ENCODE peak calls at places on chromosomes 5 and 9, in eight cellular contexts. H is fibroblast of lung, S is IMR-90, F is hepatocyte, M is Karpas-422, D is keratinocyte, N is GM23248, R is K562. V is an unnamed sample. For H3K9me3, the result is how much of the 10 kb centered on the place peaks cover.

GRCh38 chr5:136192015-136192525 is 892 bp downstream of the SMIM32 start:
- DNase-seq in F (peak), R (no peak), M (no peak), N (peak), H (no peak), D (no peak), S (no peak), V (no peak)

GRCh38 chr5:170184007-170184687 is 48.6 kb upstream of the C5orf58 start:
- DNase-seq in S (peak), F (peak), M (peak), D (peak), N (peak), R (peak), H (peak), V (peak)

GRCh38 chr9:70901013-70901412 is 220.4 kb downstream of the TRPM3 start:
- DNase-seq in N (no peak), D (no peak), R (no peak), M (no peak), S (no peak), H (no peak), F (no peak), V (no peak)

GRCh38 chr9:116318463-116319271 is 165.1 kb downstream of the PAPPA start:
- DNase-seq in F (peak), H (peak), S (peak), R (no peak), M (no peak), D (no peak), N (peak), V (peak)

GRCh38 chr9:131459056-131459455 is 43.7 kb upstream of the POMT1 start:
- DNase-seq in H (no peak), S (no peak), D (no peak), R (no peak), F (no peak), M (no peak), N (no peak), V (no peak)

GRCh38 chr9:110129460-110129859 is 78.5 kb downstream of the C9orf152 start:
- DNase-seq in N (no peak), F (no peak), M (peak), D (no peak), H (no peak), R (no peak), S (no peak), V (no peak)

GRCh38 chr5:159990506-159990905 is 18.4 kb upstream of the TTC1 start:
- DNase-seq in M (peak), N (peak), F (no peak), H (peak), D (no peak), S (no peak), R (no peak), V (no peak)

GRCh38 chr9:87803623-87804345 is 77.9 kb downstream of the CTSL start:
- DNase-seq in F (no peak), R (peak), M (no peak), D (no peak), H (no peak), S (no peak), N (no peak), V (no peak)

GRCh38 chr5:61298580-61298979 is 33.5 kb upstream of the ZSWIM6 start:
- DNase-seq in D (no peak), S (peak), N (no peak), F (peak), M (no peak), R (no peak), H (peak), V (peak)

GRCh38 chr5:58497956-58498942 is 7.0 kb downstream of the GAPT start:
- DNase-seq in N (peak), F (peak), M (peak), H (peak), S (peak), R (peak), D (no peak), V (peak)

GRCh38 chr5:151570512-151571269 is 20.4 kb downstream of the FAT2 start:
- DNase-seq in F (no peak), R (no peak), D (no peak), N (no peak), S (no peak), M (no peak), H (no peak), V (no peak)

GRCh38 chr9:126700903-126701819 is 87.4 kb downstream of the LMX1B start:
- DNase-seq in S (no peak), F (no peak), M (no peak), N (no peak), R (no peak), H (no peak), D (no peak), V (no peak)

GRCh38 chr5:152274206-152274605 is 130.9 kb downstream of the NMUR2 start:
- DNase-seq in N (no peak), M (no peak), S (no peak), H (no peak), F (no peak), R (no peak), D (no peak), V (no peak)

GRCh38 chr5:181167814-181168488 is 20.6 kb downstream of the OR2V2 start:
- DNase-seq in H (no peak), R (peak), F (peak), S (no peak), M (peak), N (peak), D (no peak), V (no peak)

GRCh38 chr5:181168595-181169118 is 21.3 kb downstream of the OR2V2 start:
- DNase-seq in M (no peak), N (no peak), D (no peak), F (no peak), H (no peak), R (peak), S (no peak), V (no peak)

GRCh38 chr5:181171782-181172181 is 24.4 kb downstream of the OR2V2 start:
- DNase-seq in H (no peak), D (no peak), F (no peak), N (no peak), S (no peak), M (no peak), R (no peak), V (no peak)

GRCh38 chr5:181170996-181171395 is 23.6 kb downstream of the OR2V2 start:
- DNase-seq in S (peak), R (no peak), F (no peak), D (no peak), N (peak), M (no peak), H (no peak), V (peak)

DNA sequence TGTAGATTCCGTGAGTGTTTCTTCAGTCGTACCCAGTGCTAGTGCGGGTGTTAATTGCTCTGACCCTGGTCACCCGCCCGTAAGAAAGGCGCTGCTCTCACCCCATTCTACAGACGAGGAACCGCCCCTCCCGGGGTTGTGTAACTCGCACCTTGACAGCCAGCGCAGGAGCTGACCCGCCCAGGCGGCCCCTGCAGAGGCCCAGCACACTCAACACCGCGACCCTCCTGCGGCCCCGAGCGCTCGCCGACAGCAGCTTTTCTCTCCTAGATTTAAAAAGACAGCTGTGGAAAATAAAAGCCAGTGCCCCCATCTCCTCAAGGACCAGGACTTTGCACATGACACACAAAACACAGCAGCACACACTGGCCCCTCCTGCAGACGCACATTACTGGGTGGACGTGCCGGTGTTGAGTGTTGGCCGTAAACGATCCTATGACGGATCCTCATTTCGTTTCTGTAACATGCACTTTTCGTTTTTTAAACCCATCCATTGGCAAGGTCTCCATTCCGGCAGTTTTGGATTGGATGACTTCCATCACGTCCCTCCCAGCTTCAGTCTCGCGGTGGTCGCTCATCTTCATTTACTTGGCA is 22.9 kb downstream of the OR2V2 start:
- DNase-seq in S (no peak), F (peak), M (no peak), H (no peak), D (no peak), N (peak), R (peak), V (no peak)
- H2AFZ ChIP-seq in S (peak), F (peak), M (no peak), H (peak), D (peak), N (peak), R (peak), V (peak)

GRCh38 chr9:35618325-35618727 is at the start of gene CD72:
- DNase-seq in S (no peak), H (no peak), F (no peak), N (no peak), R (peak), D (no peak), M (peak), V (no peak)

GRCh38 chr9:35617548-35617947 is 665 bp downstream of the CD72 start:
- DNase-seq in F (no peak), D (no peak), M (no peak), N (no peak), H (no peak), S (no peak), R (no peak), V (no peak)

GRCh38 chr9:35618854-35619799 is 914 bp upstream of the CD72 start:
- DNase-seq in S (peak), N (no peak), R (no peak), F (no peak), M (peak), H (peak), D (no peak), V (no peak)

GRCh38 chr9:35615981-35616680 is 2.1 kb downstream of the CD72 start:
- DNase-seq in R (no peak), F (no peak), H (no peak), N (no peak), M (no peak), D (no peak), S (no peak), V (no peak)

GRCh38 chr9:35616681-35617459 is 1.3 kb downstream of the CD72 start:
- DNase-seq in R (peak), F (peak), N (peak), H (peak), M (no peak), D (peak), S (peak), V (peak)
- H3K4me3 ChIP-seq in R (peak), F (peak), N (peak), H (peak), M (peak), D (peak), S (peak), V (peak)

DNA sequence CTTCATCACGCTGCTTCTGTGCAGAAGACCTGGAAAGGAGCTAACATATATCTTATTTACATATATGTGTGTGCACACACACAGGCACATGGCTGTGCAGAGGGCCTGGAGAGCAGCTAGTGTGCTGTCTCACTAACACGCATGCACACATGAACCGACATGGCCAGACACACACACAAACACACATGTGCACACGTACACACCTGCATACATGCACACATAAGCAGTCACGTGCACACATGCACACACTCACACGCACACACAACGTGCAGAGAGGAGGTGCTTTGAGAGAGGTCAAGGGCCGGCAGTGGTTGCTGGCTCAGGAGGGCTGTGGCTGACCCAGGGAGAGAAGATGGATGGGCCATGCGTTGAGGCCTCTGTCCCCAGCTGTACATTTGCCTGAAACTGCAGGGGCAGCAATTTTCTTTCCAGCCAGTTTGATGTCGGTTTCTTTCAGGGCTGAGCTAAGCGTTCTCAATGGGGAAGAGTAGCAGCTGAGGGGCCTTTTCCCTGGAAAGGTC is 66.6 kb downstream of the OLFM1 start:
- DNase-seq in R (no peak), H (no peak), D (no peak), N (no peak), M (no peak), F (no peak), S (no peak), V (no peak)
- H3K9me3 ChIP-seq in R (under half), H (under half), D (under half), N (under half), M (under half), F (under half), S (under half), V (under half)

DNA sequence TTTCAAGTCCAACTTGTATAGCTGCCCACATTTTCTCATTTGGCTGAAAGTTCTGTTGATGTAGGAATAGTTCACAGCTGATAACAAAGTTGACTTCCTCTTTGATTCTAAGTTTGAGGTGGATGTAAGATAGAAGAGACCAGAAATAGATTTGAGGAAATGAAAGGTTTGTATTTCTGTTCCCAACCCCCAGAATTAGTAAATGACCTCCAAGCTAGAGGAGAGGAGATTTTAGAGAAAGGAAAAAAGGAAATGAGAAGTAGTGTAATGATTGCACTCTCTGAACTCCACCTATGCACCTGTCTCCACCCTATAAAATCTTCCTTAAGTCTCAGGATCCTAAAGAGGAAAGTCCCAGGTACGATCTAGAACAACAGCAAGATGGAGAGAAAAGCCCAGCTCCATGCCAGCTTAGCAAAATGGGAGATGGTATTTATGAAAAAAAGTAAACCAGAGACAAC is 130.4 kb upstream of the POC5 start:
- DNase-seq in H (no peak), D (no peak), S (no peak), R (no peak), M (peak), N (no peak), F (no peak), V (no peak)
- H2AFZ ChIP-seq in H (no peak), D (no peak), S (no peak), R (no peak), M (no peak), N (no peak), F (no peak), V (no peak)